ENCODE peak calls at places on chromosomes 4 and X, in six cellular contexts. One of them, this sample, is unnamed.

GRCh38 chr4:13966241-13967195 is 339.0 kb upstream of the BOD1L1 start:
- DNase-seq in upper lobe of right lung: no peak
- DNase-seq in fibroblast of the conjunctiva: peak
- DNase-seq in GM13977: no peak
- DNase-seq in HEK293T: no peak
- DNase-seq in AG08395: peak
- DNase-seq in this sample: no peak

GRCh38 chrX:38857736-38858432 is 56.6 kb downstream of the MID1IP1 start:
- DNase-seq in upper lobe of right lung: no peak
- DNase-seq in fibroblast of the conjunctiva: no peak
- DNase-seq in GM13977: no peak
- DNase-seq in HEK293T: no peak
- DNase-seq in AG08395: no peak
- DNase-seq in this sample: no peak

GRCh38 chr4:139589619-139590018 is 33.6 kb upstream of the SETD7 start:
- DNase-seq in upper lobe of right lung: no peak
- DNase-seq in fibroblast of the conjunctiva: no peak
- DNase-seq in GM13977: no peak
- DNase-seq in HEK293T: no peak
- DNase-seq in AG08395: peak
- DNase-seq in this sample: no peak

GRCh38 chr4:76764251-76764650 is 133.7 kb downstream of the SOWAHB start:
- DNase-seq in upper lobe of right lung: no peak
- DNase-seq in fibroblast of the conjunctiva: no peak
- DNase-seq in GM13977: no peak
- DNase-seq in HEK293T: no peak
- DNase-seq in AG08395: peak
- DNase-seq in this sample: no peak

GRCh38 chrX:24024819-24025740 is 1.9 kb downstream of the KLHL15 start:
- DNase-seq in upper lobe of right lung: peak
- DNase-seq in fibroblast of the conjunctiva: peak
- DNase-seq in GM13977: peak
- DNase-seq in HEK293T: peak
- DNase-seq in AG08395: peak
- DNase-seq in this sample: peak

GRCh38 chrX:121733514-121733913 is 686.1 kb downstream of the GLUD2 start:
- DNase-seq in upper lobe of right lung: no peak
- DNase-seq in fibroblast of the conjunctiva: no peak
- DNase-seq in GM13977: no peak
- DNase-seq in HEK293T: no peak
- DNase-seq in AG08395: peak
- DNase-seq in this sample: no peak

GRCh38 chr4:5782829-5783476 is 72.0 kb downstream of the EVC start:
- DNase-seq in upper lobe of right lung: peak
- DNase-seq in fibroblast of the conjunctiva: no peak
- DNase-seq in GM13977: no peak
- DNase-seq in HEK293T: no peak
- DNase-seq in AG08395: no peak
- DNase-seq in this sample: no peak

GRCh38 chr4:8019396-8020365 is 80.0 kb upstream of the AFAP1 start:
- DNase-seq in upper lobe of right lung: peak
- DNase-seq in fibroblast of the conjunctiva: no peak
- DNase-seq in GM13977: no peak
- DNase-seq in HEK293T: no peak
- DNase-seq in AG08395: no peak
- DNase-seq in this sample: no peak

GRCh38 chrX:81120270-81120935 is 81.3 kb downstream of the HMGN5 start:
- DNase-seq in upper lobe of right lung: no peak
- DNase-seq in fibroblast of the conjunctiva: no peak
- DNase-seq in GM13977: no peak
- DNase-seq in HEK293T: peak
- DNase-seq in AG08395: no peak
- DNase-seq in this sample: no peak

GRCh38 chrX:119181491-119181890 is 53.9 kb upstream of the KIAA1210 start:
- DNase-seq in upper lobe of right lung: no peak
- DNase-seq in fibroblast of the conjunctiva: no peak
- DNase-seq in GM13977: no peak
- DNase-seq in HEK293T: peak
- DNase-seq in AG08395: no peak
- DNase-seq in this sample: peak

GRCh38 chrX:39629001-39629400 is 468.8 kb downstream of the BCOR start:
- DNase-seq in upper lobe of right lung: no peak
- DNase-seq in fibroblast of the conjunctiva: no peak
- DNase-seq in GM13977: no peak
- DNase-seq in HEK293T: no peak
- DNase-seq in AG08395: no peak
- DNase-seq in this sample: no peak

GRCh38 chr4:40241936-40242590 is 45.2 kb downstream of the RHOH start:
- DNase-seq in upper lobe of right lung: no peak
- DNase-seq in fibroblast of the conjunctiva: no peak
- DNase-seq in GM13977: no peak
- DNase-seq in HEK293T: no peak
- DNase-seq in AG08395: peak
- DNase-seq in this sample: no peak

GRCh38 chr4:39664828-39665731 is 26.4 kb upstream of the SMIM14 start:
- DNase-seq in upper lobe of right lung: no peak
- DNase-seq in fibroblast of the conjunctiva: no peak
- DNase-seq in GM13977: no peak
- DNase-seq in HEK293T: no peak
- DNase-seq in AG08395: peak
- DNase-seq in this sample: no peak

GRCh38 chrX:30620980-30621716 is 32.1 kb upstream of the GK start:
- DNase-seq in upper lobe of right lung: no peak
- DNase-seq in fibroblast of the conjunctiva: peak
- DNase-seq in GM13977: no peak
- DNase-seq in HEK293T: no peak
- DNase-seq in AG08395: peak
- DNase-seq in this sample: no peak

GRCh38 chrX:111465664-111466063 is 45.8 kb upstream of the SERTM2 start:
- DNase-seq in upper lobe of right lung: no peak
- DNase-seq in fibroblast of the conjunctiva: no peak
- DNase-seq in GM13977: no peak
- DNase-seq in HEK293T: no peak
- DNase-seq in AG08395: no peak
- DNase-seq in this sample: no peak

GRCh38 chr4:152500798-152501434 is 35.0 kb downstream of the FBXW7 start:
- DNase-seq in upper lobe of right lung: no peak
- DNase-seq in fibroblast of the conjunctiva: peak
- DNase-seq in GM13977: no peak
- DNase-seq in HEK293T: peak
- DNase-seq in AG08395: peak
- DNase-seq in this sample: no peak

GRCh38 chr4:3299122-3299521 is 6.3 kb downstream of the RGS12 start:
- DNase-seq in upper lobe of right lung: no peak
- DNase-seq in fibroblast of the conjunctiva: no peak
- DNase-seq in GM13977: no peak
- DNase-seq in HEK293T: no peak
- DNase-seq in AG08395: no peak
- DNase-seq in this sample: no peak

GRCh38 chrX:103756736-103757135 is 19.9 kb upstream of the PLP1 start:
- DNase-seq in upper lobe of right lung: no peak
- DNase-seq in fibroblast of the conjunctiva: no peak
- DNase-seq in GM13977: no peak
- DNase-seq in HEK293T: no peak
- DNase-seq in AG08395: no peak
- DNase-seq in this sample: no peak

GRCh38 chrX:108216862-108217571 is 125.4 kb downstream of the ATG4A start:
- DNase-seq in upper lobe of right lung: no peak
- DNase-seq in fibroblast of the conjunctiva: no peak
- DNase-seq in GM13977: no peak
- DNase-seq in HEK293T: no peak
- DNase-seq in AG08395: no peak
- DNase-seq in this sample: no peak

GRCh38 chrX:56788717-56789122 is 59.7 kb downstream of the NBDY start:
- DNase-seq in upper lobe of right lung: no peak
- DNase-seq in fibroblast of the conjunctiva: peak
- DNase-seq in GM13977: peak
- DNase-seq in HEK293T: peak
- DNase-seq in AG08395: no peak
- DNase-seq in this sample: no peak

GRCh38 chr4:24143741-24144140 is 253.9 kb upstream of the PPARGC1A start:
- DNase-seq in upper lobe of right lung: no peak
- DNase-seq in fibroblast of the conjunctiva: no peak
- DNase-seq in GM13977: no peak
- DNase-seq in HEK293T: no peak
- DNase-seq in AG08395: no peak
- DNase-seq in this sample: no peak

GRCh38 chr4:132992686-132993085 is 156.4 kb upstream of the PCDH10 start:
- DNase-seq in upper lobe of right lung: no peak
- DNase-seq in fibroblast of the conjunctiva: no peak
- DNase-seq in GM13977: no peak
- DNase-seq in HEK293T: no peak
- DNase-seq in AG08395: no peak
- DNase-seq in this sample: no peak

GRCh38 chr4:105751718-105752299 is 43.2 kb downstream of the GSTCD start:
- DNase-seq in upper lobe of right lung: no peak
- DNase-seq in fibroblast of the conjunctiva: no peak
- DNase-seq in GM13977: no peak
- DNase-seq in HEK293T: no peak
- DNase-seq in AG08395: no peak
- DNase-seq in this sample: no peak

GRCh38 chrX:31423575-31424284 is 351.9 kb upstream of the FTHL17 start:
- DNase-seq in upper lobe of right lung: no peak
- DNase-seq in fibroblast of the conjunctiva: peak
- DNase-seq in GM13977: peak
- DNase-seq in HEK293T: peak
- DNase-seq in AG08395: peak
- DNase-seq in this sample: peak

GRCh38 chr4:187167126-187167525 is 443.5 kb upstream of the FAT1 start:
- DNase-seq in upper lobe of right lung: no peak
- DNase-seq in fibroblast of the conjunctiva: no peak
- DNase-seq in GM13977: no peak
- DNase-seq in HEK293T: no peak
- DNase-seq in AG08395: no peak
- DNase-seq in this sample: no peak

GRCh38 chr4:5638976-5639375 is 69.4 kb downstream of the EVC2 start:
- DNase-seq in upper lobe of right lung: no peak
- DNase-seq in fibroblast of the conjunctiva: no peak
- DNase-seq in GM13977: no peak
- DNase-seq in HEK293T: no peak
- DNase-seq in AG08395: peak
- DNase-seq in this sample: no peak

GRCh38 chrX:11180571-11180970 is 69.4 kb downstream of the HCCS start:
- DNase-seq in upper lobe of right lung: no peak
- DNase-seq in fibroblast of the conjunctiva: no peak
- DNase-seq in GM13977: no peak
- DNase-seq in HEK293T: no peak
- DNase-seq in AG08395: no peak
- DNase-seq in this sample: no peak

GRCh38 chr4:31045724-31046318 is 325.7 kb downstream of the PCDH7 start:
- DNase-seq in upper lobe of right lung: no peak
- DNase-seq in fibroblast of the conjunctiva: peak
- DNase-seq in GM13977: no peak
- DNase-seq in HEK293T: peak
- DNase-seq in AG08395: no peak
- DNase-seq in this sample: no peak

GRCh38 chrX:154372612-154373022 is 1.8 kb downstream of the FLNA start:
- DNase-seq in upper lobe of right lung: no peak
- DNase-seq in fibroblast of the conjunctiva: no peak
- DNase-seq in GM13977: peak
- DNase-seq in HEK293T: no peak
- DNase-seq in AG08395: peak
- DNase-seq in this sample: no peak